ENCODE peak calls at places on chromosome 18, in four cellular contexts. One of them, this sample, is unnamed.

GRCh38 chr18:21912339-21913239 is 172.0 kb downstream of the MIB1 start:
- DNase-seq in endothelial cell of umbilical vein: no peak
- DNase-seq in heart left ventricle: no peak
- DNase-seq in transverse colon: no peak
- DNase-seq in this sample: no peak

GRCh38 chr18:9775172-9775571 is 67.1 kb downstream of the RAB31 start:
- DNase-seq in heart left ventricle: no peak
- DNase-seq in transverse colon: no peak
- DNase-seq in endothelial cell of umbilical vein: no peak
- DNase-seq in this sample: no peak

GRCh38 chr18:12048827-12049175 is 44.8 kb upstream of the ANKRD62 start:
- DNase-seq in heart left ventricle: no peak
- DNase-seq in transverse colon: no peak
- DNase-seq in endothelial cell of umbilical vein: no peak
- DNase-seq in this sample: no peak

GRCh38 chr18:73274812-73275621 is 407.2 kb upstream of the NETO1 start:
- DNase-seq in endothelial cell of umbilical vein: no peak
- DNase-seq in transverse colon: no peak
- DNase-seq in heart left ventricle: no peak
- DNase-seq in this sample: no peak

GRCh38 chr18:58241877-58242276 is 197.9 kb downstream of the NEDD4L start:
- DNase-seq in endothelial cell of umbilical vein: no peak
- DNase-seq in heart left ventricle: no peak
- DNase-seq in transverse colon: no peak
- DNase-seq in this sample: no peak

GRCh38 chr18:36580874-36581750 is 247.7 kb downstream of the TPGS2 start:
- DNase-seq in heart left ventricle: no peak
- DNase-seq in endothelial cell of umbilical vein: no peak
- DNase-seq in transverse colon: no peak
- DNase-seq in this sample: no peak

GRCh38 chr18:31684279-31685096 is at the start of gene B4GALT6:
- DNase-seq in endothelial cell of umbilical vein: peak; percentile 57
- DNase-seq in heart left ventricle: peak; percentile 63
- DNase-seq in transverse colon: peak; percentile 33
- DNase-seq in this sample: no peak

GRCh38 chr18:47919916-47920315 is 10.5 kb downstream of the SMAD2 start:
- DNase-seq in endothelial cell of umbilical vein: no peak
- DNase-seq in heart left ventricle: no peak
- DNase-seq in transverse colon: no peak
- DNase-seq in this sample: no peak

GRCh38 chr18:69161383-69162028 is 239.2 kb upstream of the DOK6 start:
- DNase-seq in endothelial cell of umbilical vein: no peak
- DNase-seq in transverse colon: no peak
- DNase-seq in heart left ventricle: no peak
- DNase-seq in this sample: no peak

GRCh38 chr18:24964213-24964612 is 387.8 kb downstream of the ZNF521 start:
- DNase-seq in heart left ventricle: no peak
- DNase-seq in transverse colon: peak; percentile 22
- DNase-seq in endothelial cell of umbilical vein: no peak
- DNase-seq in this sample: no peak

GRCh38 chr18:13530215-13530878 is 196.0 kb downstream of the FAM210A start:
- DNase-seq in heart left ventricle: no peak
- DNase-seq in transverse colon: no peak
- DNase-seq in endothelial cell of umbilical vein: no peak
- DNase-seq in this sample: no peak

GRCh38 chr18:74598350-74599001 is 806 bp downstream of the ZNF407 start:
- DNase-seq in heart left ventricle: peak; percentile 76
- DNase-seq in endothelial cell of umbilical vein: no peak
- DNase-seq in transverse colon: peak; percentile 60
- DNase-seq in this sample: peak; percentile 37

GRCh38 chr18:616380-616995 is 19.7 kb downstream of the CLUL1 start:
- DNase-seq in transverse colon: no peak
- DNase-seq in heart left ventricle: no peak
- DNase-seq in endothelial cell of umbilical vein: peak; percentile 64
- DNase-seq in this sample: no peak

GRCh38 chr18:27546991-27547390 is 361.9 kb upstream of the CHST9 start:
- DNase-seq in transverse colon: no peak
- DNase-seq in heart left ventricle: no peak
- DNase-seq in endothelial cell of umbilical vein: no peak
- DNase-seq in this sample: no peak

GRCh38 chr18:12010187-12010802 is 29.0 kb downstream of the IMPA2 start:
- DNase-seq in endothelial cell of umbilical vein: no peak
- DNase-seq in transverse colon: peak; percentile 56
- DNase-seq in heart left ventricle: no peak
- DNase-seq in this sample: peak; percentile 66

GRCh38 chr18:11668441-11669169 is 20.5 kb upstream of the GNAL start:
- DNase-seq in endothelial cell of umbilical vein: no peak
- DNase-seq in heart left ventricle: no peak
- DNase-seq in transverse colon: no peak
- DNase-seq in this sample: no peak

GRCh38 chr18:58671941-58672565 is 788 bp downstream of the MALT1 start:
- DNase-seq in endothelial cell of umbilical vein: peak; percentile 21
- DNase-seq in transverse colon: peak; percentile 62
- DNase-seq in heart left ventricle: no peak
- DNase-seq in this sample: peak; percentile 52

GRCh38 chr18:55407191-55407590 is 180.8 kb downstream of the TCF4 start:
- DNase-seq in endothelial cell of umbilical vein: no peak
- DNase-seq in transverse colon: no peak
- DNase-seq in heart left ventricle: no peak
- DNase-seq in this sample: no peak

GRCh38 chr18:67302043-67302442 is 214.5 kb downstream of the DSEL start:
- DNase-seq in endothelial cell of umbilical vein: peak; percentile 23
- DNase-seq in heart left ventricle: no peak
- DNase-seq in transverse colon: no peak
- DNase-seq in this sample: no peak

GRCh38 chr18:9838144-9838877 is 47.5 kb upstream of the TXNDC2 start:
- DNase-seq in endothelial cell of umbilical vein: no peak
- DNase-seq in heart left ventricle: no peak
- DNase-seq in transverse colon: no peak
- DNase-seq in this sample: no peak

GRCh38 chr18:31410716-31411483 is 34.3 kb downstream of the DSG4 start:
- DNase-seq in heart left ventricle: no peak
- DNase-seq in transverse colon: no peak
- DNase-seq in endothelial cell of umbilical vein: no peak
- DNase-seq in this sample: no peak

GRCh38 chr18:78171954-78172353 is 807.7 kb upstream of the SALL3 start:
- DNase-seq in endothelial cell of umbilical vein: no peak
- DNase-seq in transverse colon: no peak
- DNase-seq in heart left ventricle: no peak
- DNase-seq in this sample: no peak

GRCh38 chr18:55413474-55413873 is 174.5 kb downstream of the TCF4 start:
- DNase-seq in heart left ventricle: no peak
- DNase-seq in endothelial cell of umbilical vein: peak; percentile 75
- DNase-seq in transverse colon: no peak
- DNase-seq in this sample: no peak

GRCh38 chr18:58251416-58251815 is 207.4 kb downstream of the NEDD4L start:
- DNase-seq in heart left ventricle: no peak
- DNase-seq in transverse colon: no peak
- DNase-seq in endothelial cell of umbilical vein: no peak
- DNase-seq in this sample: no peak

GRCh38 chr18:50813353-50813752 is 6.5 kb downstream of the MRO start:
- DNase-seq in endothelial cell of umbilical vein: no peak
- DNase-seq in heart left ventricle: no peak
- DNase-seq in transverse colon: no peak
- DNase-seq in this sample: no peak

GRCh38 chr18:32767400-32767799 is 5.4 kb downstream of the KLHL14 start:
- DNase-seq in heart left ventricle: no peak
- DNase-seq in transverse colon: no peak
- DNase-seq in endothelial cell of umbilical vein: no peak
- DNase-seq in this sample: no peak

GRCh38 chr18:574456-575228 is 5.5 kb upstream of the CETN1 start:
- DNase-seq in transverse colon: no peak
- DNase-seq in heart left ventricle: no peak
- DNase-seq in endothelial cell of umbilical vein: no peak
- DNase-seq in this sample: no peak

GRCh38 chr18:24982831-24983230 is 369.1 kb downstream of the ZNF521 start:
- DNase-seq in transverse colon: no peak
- DNase-seq in heart left ventricle: no peak
- DNase-seq in endothelial cell of umbilical vein: peak; percentile 31
- DNase-seq in this sample: no peak

GRCh38 chr18:24695168-24695567 is 234.7 kb downstream of the HRH4 start:
- DNase-seq in transverse colon: no peak
- DNase-seq in heart left ventricle: no peak
- DNase-seq in endothelial cell of umbilical vein: no peak
- DNase-seq in this sample: no peak

GRCh38 chr18:32530947-32531651 is 60.4 kb upstream of the GAREM1 start:
- DNase-seq in endothelial cell of umbilical vein: no peak
- DNase-seq in heart left ventricle: no peak
- DNase-seq in transverse colon: no peak
- DNase-seq in this sample: no peak

GRCh38 chr18:35438480-35439234 is 59.1 kb downstream of the INO80C start:
- DNase-seq in transverse colon: no peak
- DNase-seq in endothelial cell of umbilical vein: no peak
- DNase-seq in heart left ventricle: no peak
- DNase-seq in this sample: no peak
- H3K27ac ChIP-seq in transverse colon: no peak overlapping the region
- H3K27ac ChIP-seq in endothelial cell of umbilical vein: no peak overlapping the region
- H3K27ac ChIP-seq in heart left ventricle: no peak overlapping the region
- H3K27ac ChIP-seq in this sample: no peak overlapping the region

GRCh38 chr18:79467126-79467525 is 71.4 kb downstream of the NFATC1 start:
- DNase-seq in transverse colon: no peak
- DNase-seq in endothelial cell of umbilical vein: no peak
- DNase-seq in heart left ventricle: no peak
- DNase-seq in this sample: no peak

GRCh38 chr18:79466591-79466990 is 70.9 kb downstream of the NFATC1 start:
- DNase-seq in heart left ventricle: no peak
- DNase-seq in endothelial cell of umbilical vein: no peak
- DNase-seq in transverse colon: peak; percentile 54
- DNase-seq in this sample: no peak

GRCh38 chr18:79463424-79463960 is 67.8 kb downstream of the NFATC1 start:
- DNase-seq in transverse colon: no peak
- DNase-seq in heart left ventricle: no peak
- DNase-seq in endothelial cell of umbilical vein: no peak
- DNase-seq in this sample: no peak

GRCh38 chr18:79469309-79469708 is 73.6 kb downstream of the NFATC1 start:
- DNase-seq in transverse colon: no peak
- DNase-seq in endothelial cell of umbilical vein: no peak
- DNase-seq in heart left ventricle: no peak
- DNase-seq in this sample: no peak

DNA sequence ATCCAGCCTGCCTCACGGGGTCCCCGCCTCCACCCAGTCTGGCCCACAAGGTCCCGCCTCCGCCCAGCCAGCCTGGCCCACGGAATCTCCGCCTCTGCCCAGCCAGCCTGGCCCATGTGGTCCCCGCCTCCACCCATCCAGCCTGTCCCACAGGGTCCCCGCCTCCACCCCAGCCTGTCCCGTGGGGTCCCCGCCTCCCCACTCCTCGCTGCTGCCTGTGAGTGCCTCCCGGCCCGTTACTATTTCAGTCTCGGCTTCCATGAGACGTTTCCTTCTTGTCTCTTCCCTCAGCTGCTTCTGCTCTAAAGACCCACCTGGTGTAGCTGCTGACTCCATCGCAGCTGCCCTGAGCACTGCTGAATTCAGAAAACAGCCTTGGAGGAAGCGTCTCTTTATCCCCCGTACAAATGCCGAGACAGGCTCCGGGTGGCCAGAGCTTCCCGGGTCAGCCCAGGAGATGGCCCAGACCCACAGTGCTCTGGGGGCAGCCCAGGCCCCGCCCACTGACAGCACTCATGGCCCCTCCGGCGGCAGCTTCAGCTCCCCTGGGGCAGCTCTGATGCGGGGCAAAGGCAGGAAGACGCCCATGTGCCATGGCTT is 69.8 kb downstream of the NFATC1 start:
- DNase-seq in heart left ventricle: no peak
- DNase-seq in endothelial cell of umbilical vein: peak; percentile 28
- DNase-seq in transverse colon: peak; percentile 43
- DNase-seq in this sample: peak; percentile 34
- TF ChIP-seq POLR2A in heart left ventricle: no peak
- TF ChIP-seq POLR2A in endothelial cell of umbilical vein: no peak
- TF ChIP-seq POLR2A in transverse colon: no peak
- TF ChIP-seq POLR2A in this sample: no peak

DNA sequence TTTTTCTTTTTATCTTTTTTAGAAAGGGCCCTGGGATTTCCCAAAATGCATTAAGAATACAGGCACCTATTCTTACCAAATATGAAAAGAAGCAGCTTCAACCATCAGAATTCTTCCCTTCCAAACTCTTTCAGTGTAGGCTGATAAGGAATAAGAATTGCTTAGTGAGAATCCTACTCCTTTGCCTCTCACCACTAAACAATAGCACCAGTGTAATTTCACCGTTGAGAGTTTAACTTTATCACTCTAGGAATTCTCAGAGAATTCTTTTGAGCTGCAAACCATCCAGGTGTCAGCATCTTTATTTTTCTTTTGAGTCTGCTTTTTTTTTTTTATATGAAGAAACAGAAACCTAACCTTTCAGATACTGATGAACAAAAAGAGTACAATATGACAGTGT is 194.9 kb downstream of the RIT2 start:
- DNase-seq in endothelial cell of umbilical vein: no peak
- DNase-seq in transverse colon: no peak
- DNase-seq in heart left ventricle: no peak
- DNase-seq in this sample: no peak
- H3K27ac ChIP-seq in endothelial cell of umbilical vein: no peak overlapping the region
- H3K27ac ChIP-seq in transverse colon: no peak overlapping the region
- H3K27ac ChIP-seq in heart left ventricle: no peak overlapping the region
- H3K27ac ChIP-seq in this sample: no peak overlapping the region

GRCh38 chr18:44679056-44679911 is 1.4 kb upstream of the SETBP1 start:
- DNase-seq in transverse colon: peak; percentile 90
- DNase-seq in heart left ventricle: peak; percentile 89
- DNase-seq in endothelial cell of umbilical vein: peak; percentile 87
- DNase-seq in this sample: peak; percentile 88

GRCh38 chr18:44681611-44682010 is 923 bp downstream of the SETBP1 start:
- DNase-seq in heart left ventricle: no peak
- DNase-seq in transverse colon: no peak
- DNase-seq in endothelial cell of umbilical vein: peak; percentile 21
- DNase-seq in this sample: no peak

GRCh38 chr18:44679912-44680270 is 797 bp upstream of the SETBP1 start:
- DNase-seq in endothelial cell of umbilical vein: peak; percentile 29
- DNase-seq in heart left ventricle: peak; percentile 79
- DNase-seq in transverse colon: peak; percentile 62
- DNase-seq in this sample: peak; percentile 58

GRCh38 chr18:44681039-44681595 is 429 bp downstream of the SETBP1 start:
- DNase-seq in transverse colon: no peak
- DNase-seq in endothelial cell of umbilical vein: no peak
- DNase-seq in heart left ventricle: no peak
- DNase-seq in this sample: no peak

DNA sequence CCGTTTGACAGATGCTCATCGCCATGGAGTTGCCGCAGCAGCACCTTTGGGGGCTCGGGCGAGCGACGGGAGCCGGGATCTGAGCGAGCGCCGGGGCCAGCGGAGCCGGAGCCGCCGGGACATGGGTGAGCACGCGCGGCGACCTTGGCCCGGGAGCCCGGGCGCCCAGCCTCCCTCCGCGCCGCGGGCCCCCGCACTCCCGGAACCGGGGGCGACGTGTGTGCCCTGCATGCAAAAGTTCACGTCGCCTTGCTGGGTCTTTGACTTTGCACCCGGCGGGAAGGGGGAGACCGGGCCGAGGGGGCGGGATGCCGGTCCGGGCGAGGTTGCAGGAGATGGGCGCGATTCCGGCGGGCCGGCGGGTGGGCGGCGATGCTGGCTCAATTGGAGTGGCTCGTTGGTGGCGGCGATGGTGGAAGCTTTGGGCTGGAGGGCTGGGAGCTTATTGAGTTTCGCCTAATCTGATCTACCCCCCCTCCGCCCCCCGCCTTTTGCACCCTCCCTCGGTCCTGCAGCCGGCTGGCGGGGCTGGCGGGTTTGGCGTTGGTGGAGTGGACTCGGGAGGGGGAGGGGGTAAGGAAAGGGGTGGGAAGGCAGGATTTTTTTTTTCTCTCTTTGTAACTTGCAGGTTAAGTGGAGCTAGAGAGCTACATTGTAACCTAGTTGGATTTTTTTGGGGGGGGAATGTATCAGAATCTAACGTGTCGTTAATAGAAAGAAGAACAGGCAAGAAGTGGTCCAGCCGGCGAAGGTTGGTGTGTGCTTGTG is at the start of gene SETBP1:
- DNase-seq in heart left ventricle: peak; percentile 84
- DNase-seq in endothelial cell of umbilical vein: peak; percentile 66
- DNase-seq in transverse colon: peak; percentile 71
- DNase-seq in this sample: peak; percentile 76
- TF ChIP-seq POLR2A in heart left ventricle: no peak
- TF ChIP-seq POLR2A in endothelial cell of umbilical vein: no peak
- TF ChIP-seq POLR2A in transverse colon: peak; percentile 34
- TF ChIP-seq POLR2A in this sample: no peak

This sample was measured in stomach.